ENCODE peak calls at places on chromosomes 2 and 18, in eight cellular contexts. I is HAP-1, K is small intestine, F is neuronal stem cell, T is IMR-90, D is uterus, B is GM23248, U is aorta. Q is an unnamed sample.
A peak's percentile ranks its signal among the peaks of the same experiment; 100 is the strongest.

GRCh38 chr2:36697424-36698066 is 1.0 kb downstream of the VIT start:
- DNase-seq in I (peak; percentile 41), K (no peak), F (no peak), T (peak; percentile 27), D (no peak), B (no peak), U (no peak), Q (peak; percentile 65)

GRCh38 chr2:108884629-108885028 is 98.1 kb downstream of the CCDC138 start:
- DNase-seq in I (no peak), K (no peak), F (no peak), T (no peak), D (no peak), B (no peak), U (no peak), Q (peak; percentile 15)

GRCh38 chr2:39529836-39530235 is 92.8 kb upstream of the MAP4K3 start:
- DNase-seq in I (no peak), K (no peak), F (no peak), T (no peak), D (no peak), B (peak; percentile 60), U (no peak), Q (no peak)

GRCh38 chr18:7789853-7790552 is 222.9 kb downstream of the PTPRM start:
- DNase-seq in I (no peak), K (peak; percentile 40), F (peak; percentile 58), T (peak; percentile 55), D (no peak), B (peak; percentile 65), U (no peak), Q (peak; percentile 59)

GRCh38 chr18:48947583-48947982 is 3.2 kb downstream of the SMAD7 start:
- DNase-seq in I (no peak), K (no peak), F (no peak), T (no peak), D (no peak), B (peak; percentile 71), U (peak; percentile 86), Q (no peak)

GRCh38 chr2:114201781-114202180 is 240.7 kb upstream of the DPP10 start:
- DNase-seq in I (no peak), K (no peak), F (no peak), T (no peak), D (no peak), B (peak; percentile 1), U (no peak), Q (no peak)

GRCh38 chr2:37776487-37776886 is 105.0 kb upstream of the CDC42EP3 start:
- DNase-seq in I (no peak), K (no peak), F (no peak), T (peak; percentile 93), D (no peak), B (peak; percentile 95), U (peak; percentile 80), Q (peak; percentile 83)

GRCh38 chr18:78528437-78529228 is 451.0 kb upstream of the SALL3 start:
- DNase-seq in I (no peak), K (no peak), F (no peak), T (no peak), D (no peak), B (no peak), U (no peak), Q (no peak)

GRCh38 chr18:50190236-50190635 is 4.7 kb downstream of the MYO5B start:
- DNase-seq in I (no peak), K (no peak), F (no peak), T (no peak), D (no peak), B (peak; percentile 32), U (no peak), Q (peak; percentile 94)

GRCh38 chr2:37583867-37584266 is 87.6 kb downstream of the CDC42EP3 start:
- DNase-seq in I (no peak), K (no peak), F (peak; percentile 5), T (peak; percentile 74), D (no peak), B (peak; percentile 78), U (no peak), Q (peak; percentile 70)

GRCh38 chr2:86498468-86499260 is 57.5 kb downstream of the KDM3A start:
- DNase-seq in I (no peak), K (no peak), F (no peak), T (peak; percentile 45), D (no peak), B (peak; percentile 33), U (no peak), Q (peak; percentile 95)

GRCh38 chr2:217307023-217307422 is 447.2 kb upstream of the TNP1 start:
- DNase-seq in I (no peak), K (no peak), F (no peak), T (no peak), D (no peak), B (no peak), U (no peak), Q (no peak)

GRCh38 chr18:5542393-5543035 is 1.3 kb downstream of the EPB41L3 start:
- DNase-seq in I (peak; percentile 52), K (no peak), F (no peak), T (peak; percentile 26), D (no peak), B (peak; percentile 55), U (no peak), Q (no peak)
- H3K4me3 ChIP-seq in I (peak overlapping the region; percentile 59), K (no peak overlapping the region), F (peak overlapping the region; percentile 49), T (peak overlapping the region; percentile 98), D (peak overlapping the region; percentile 67), B (peak overlapping the region; percentile 73), U (no peak overlapping the region), Q (no peak overlapping the region)

GRCh38 chr2:121362776-121363175 is 77.8 kb upstream of the TFCP2L1 start:
- DNase-seq in I (no peak), K (no peak), F (no peak), T (no peak), D (no peak), B (no peak), U (no peak), Q (no peak)
- H3K36me3 ChIP-seq in I (peaks cover 37% of the 10 kb centered on the region), K (peaks cover 32% of the 10 kb centered on the region), F (peaks cover 97% of the 10 kb centered on the region), T (peaks cover 38% of the 10 kb centered on the region), D (no peaks in the 10 kb centered on the region), B (peaks cover 6% of the 10 kb centered on the region), U (no peaks in the 10 kb centered on the region), Q (peaks cover 25% of the 10 kb centered on the region)

DNA sequence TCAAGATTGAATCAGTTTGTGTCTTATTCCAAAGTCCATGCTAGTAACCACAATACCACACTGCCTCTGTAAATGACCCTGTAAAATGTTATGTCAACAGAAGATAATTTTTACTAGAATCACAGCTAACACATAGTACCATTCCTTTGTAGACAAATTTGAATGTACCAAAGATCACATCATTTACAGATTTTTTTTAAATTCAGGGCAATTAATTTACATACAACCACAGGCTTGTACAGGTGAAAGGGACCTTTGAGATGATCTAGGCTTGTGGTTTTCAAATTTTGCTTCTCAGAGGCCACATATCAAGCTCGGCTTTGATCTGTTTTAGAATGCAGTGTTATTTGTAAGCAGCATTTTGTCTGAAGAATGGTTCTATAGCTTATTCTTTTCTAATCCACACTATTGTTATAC is 63.8 kb upstream of the PPM1B start:
- DNase-seq in I (peak; percentile 62), K (peak; percentile 27), F (no peak), T (no peak), D (no peak), B (no peak), U (no peak), Q (no peak)
- H3K27me3 ChIP-seq in I (no peaks in the 10 kb centered on the region), K (no peaks in the 10 kb centered on the region), F (peaks cover 5% of the 10 kb centered on the region), T (no peaks in the 10 kb centered on the region), D (no peaks in the 10 kb centered on the region), B (no peaks in the 10 kb centered on the region), U (no peaks in the 10 kb centered on the region), Q (no peaks in the 10 kb centered on the region)

GRCh38 chr2:152453129-152453642 is 118.2 kb downstream of the FMNL2 start:
- DNase-seq in I (peak; percentile 50), K (no peak), F (peak; percentile 61), T (peak; percentile 13), D (no peak), B (no peak), U (no peak), Q (no peak)
- H3K4me3 ChIP-seq in I (no peak overlapping the region), K (no peak overlapping the region), F (no peak overlapping the region), T (no peak overlapping the region), D (no peak overlapping the region), B (no peak overlapping the region), U (no peak overlapping the region), Q (no peak overlapping the region)

DNA sequence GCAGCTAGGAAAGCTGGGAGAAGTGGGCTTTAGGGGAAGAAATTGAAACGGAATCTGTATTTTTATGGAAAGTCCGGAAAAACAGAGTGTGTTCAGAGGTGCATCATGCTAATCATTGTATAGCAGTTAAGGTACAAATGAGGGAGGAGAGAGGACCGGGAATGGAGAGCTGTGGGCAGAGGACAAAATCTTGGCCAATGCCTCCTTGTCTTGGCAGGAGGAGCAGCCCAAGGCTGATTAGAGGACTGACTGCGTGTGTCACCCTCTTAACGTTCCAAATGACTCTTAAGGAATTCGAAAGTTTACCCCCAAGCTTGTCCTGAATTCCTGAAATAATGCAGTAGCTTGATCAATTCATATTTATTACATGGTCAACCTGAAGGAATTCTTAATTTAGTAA is 81.0 kb downstream of the ZNF236 start:
- DNase-seq in I (no peak), K (no peak), F (no peak), T (no peak), D (no peak), B (peak; percentile 3), U (no peak), Q (no peak)
- H3K36me3 ChIP-seq in I (peaks cover 17% of the 10 kb centered on the region), K (peaks cover 10% of the 10 kb centered on the region), F (peaks cover 74% of the 10 kb centered on the region), T (peaks cover 23% of the 10 kb centered on the region), D (no peaks in the 10 kb centered on the region), B (peaks cover 33% of the 10 kb centered on the region), U (no peaks in the 10 kb centered on the region), Q (peaks cover 4% of the 10 kb centered on the region)

DNA sequence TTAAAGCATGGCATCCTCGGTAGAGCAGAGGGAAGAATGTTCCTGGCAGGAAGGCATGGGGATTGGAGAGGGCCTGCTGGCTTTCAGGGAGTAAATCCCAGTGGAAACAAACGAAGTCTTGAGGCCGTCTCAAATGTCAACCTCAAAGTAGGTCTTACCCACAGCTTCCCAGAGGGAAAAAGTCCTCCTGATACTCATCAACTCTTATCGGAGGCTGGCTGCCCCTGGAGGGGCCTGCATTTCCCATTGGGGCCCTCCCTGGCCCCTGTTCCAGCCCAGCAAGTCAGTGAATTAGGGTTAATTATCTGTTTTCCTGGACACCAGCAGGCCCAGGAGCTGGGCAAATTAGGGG is 52.7 kb downstream of the GLI2 start:
- DNase-seq in I (no peak), K (no peak), F (no peak), T (no peak), D (no peak), B (no peak), U (no peak), Q (no peak)
- H3K27me3 ChIP-seq in I (no peaks in the 10 kb centered on the region), K (no peaks in the 10 kb centered on the region), F (no peaks in the 10 kb centered on the region), T (no peaks in the 10 kb centered on the region), D (no peaks in the 10 kb centered on the region), B (no peaks in the 10 kb centered on the region), U (no peaks in the 10 kb centered on the region), Q (no peaks in the 10 kb centered on the region)

Q was measured in bronchial epithelial cell.